ENCODE peak calls at places on chromosomes 6 and 20, in five cellular contexts. One of them, this sample, is unnamed.

GRCh38 chr20:25605146-25605545 is 18.7 kb downstream of the NANP start:
- DNase-seq in NCI-H1105 treated with DMSO at 0.1 percent for 48 hours: no peak
- DNase-seq in brain microvascular endothelial cell: no peak
- DNase-seq in posterior cingulate gyrus: no peak
- DNase-seq in SW 1271: no peak
- DNase-seq in this sample: no peak

GRCh38 chr6:124432632-124433031 is 529.6 kb upstream of the RNF217 start:
- DNase-seq in NCI-H1105 treated with DMSO at 0.1 percent for 48 hours: no peak
- DNase-seq in brain microvascular endothelial cell: no peak
- DNase-seq in posterior cingulate gyrus: no peak
- DNase-seq in SW 1271: no peak
- DNase-seq in this sample: no peak

GRCh38 chr20:57896563-57896962 is 186.7 kb upstream of the PMEPA1 start:
- DNase-seq in NCI-H1105 treated with DMSO at 0.1 percent for 48 hours: no peak
- DNase-seq in brain microvascular endothelial cell: no peak
- DNase-seq in posterior cingulate gyrus: peak
- DNase-seq in SW 1271: no peak
- DNase-seq in this sample: no peak

GRCh38 chr20:62141397-62142251 is 1.6 kb downstream of the PSMA7 start:
- DNase-seq in NCI-H1105 treated with DMSO at 0.1 percent for 48 hours: no peak
- DNase-seq in brain microvascular endothelial cell: no peak
- DNase-seq in posterior cingulate gyrus: no peak
- DNase-seq in SW 1271: no peak
- DNase-seq in this sample: no peak

GRCh38 chr6:120219339-120219738 is 869.8 kb upstream of the MAN1A1 start:
- DNase-seq in NCI-H1105 treated with DMSO at 0.1 percent for 48 hours: no peak
- DNase-seq in brain microvascular endothelial cell: no peak
- DNase-seq in posterior cingulate gyrus: no peak
- DNase-seq in SW 1271: no peak
- DNase-seq in this sample: no peak

GRCh38 chr6:33313709-33314514 is at the start of gene TAPBP:
- DNase-seq in NCI-H1105 treated with DMSO at 0.1 percent for 48 hours: peak
- DNase-seq in brain microvascular endothelial cell: peak
- DNase-seq in posterior cingulate gyrus: peak
- DNase-seq in SW 1271: peak
- DNase-seq in this sample: no peak

GRCh38 chr6:138817799-138818198 is 21.9 kb downstream of the ECT2L start:
- DNase-seq in NCI-H1105 treated with DMSO at 0.1 percent for 48 hours: peak
- DNase-seq in brain microvascular endothelial cell: peak
- DNase-seq in posterior cingulate gyrus: no peak
- DNase-seq in SW 1271: no peak
- DNase-seq in this sample: no peak

GRCh38 chr6:112936476-112936875 is 589.3 kb downstream of the RFPL4B start:
- DNase-seq in NCI-H1105 treated with DMSO at 0.1 percent for 48 hours: no peak
- DNase-seq in brain microvascular endothelial cell: no peak
- DNase-seq in posterior cingulate gyrus: no peak
- DNase-seq in SW 1271: no peak
- DNase-seq in this sample: no peak

GRCh38 chr6:22145294-22145693 is 151.5 kb downstream of the PRL start:
- DNase-seq in NCI-H1105 treated with DMSO at 0.1 percent for 48 hours: no peak
- DNase-seq in brain microvascular endothelial cell: no peak
- DNase-seq in posterior cingulate gyrus: no peak
- DNase-seq in SW 1271: no peak
- DNase-seq in this sample: no peak

GRCh38 chr6:43867246-43867645 is 97.2 kb downstream of the VEGFA start:
- DNase-seq in NCI-H1105 treated with DMSO at 0.1 percent for 48 hours: no peak
- DNase-seq in brain microvascular endothelial cell: no peak
- DNase-seq in posterior cingulate gyrus: peak
- DNase-seq in SW 1271: no peak
- DNase-seq in this sample: no peak

GRCh38 chr6:134235937-134236751 is 81.8 kb downstream of the SGK1 start:
- DNase-seq in NCI-H1105 treated with DMSO at 0.1 percent for 48 hours: no peak
- DNase-seq in brain microvascular endothelial cell: peak
- DNase-seq in posterior cingulate gyrus: no peak
- DNase-seq in SW 1271: peak
- DNase-seq in this sample: no peak

GRCh38 chr20:13883425-13883824 is 98.6 kb downstream of the NDUFAF5 start:
- DNase-seq in NCI-H1105 treated with DMSO at 0.1 percent for 48 hours: no peak
- DNase-seq in brain microvascular endothelial cell: no peak
- DNase-seq in posterior cingulate gyrus: no peak
- DNase-seq in SW 1271: no peak
- DNase-seq in this sample: no peak

GRCh38 chr6:17768881-17769280 is 62.2 kb upstream of the NUP153 start:
- DNase-seq in NCI-H1105 treated with DMSO at 0.1 percent for 48 hours: no peak
- DNase-seq in brain microvascular endothelial cell: no peak
- DNase-seq in posterior cingulate gyrus: no peak
- DNase-seq in SW 1271: no peak
- DNase-seq in this sample: no peak

GRCh38 chr6:33860706-33861474 is 57.1 kb upstream of the MLN start:
- DNase-seq in NCI-H1105 treated with DMSO at 0.1 percent for 48 hours: no peak
- DNase-seq in brain microvascular endothelial cell: no peak
- DNase-seq in posterior cingulate gyrus: no peak
- DNase-seq in SW 1271: no peak
- DNase-seq in this sample: no peak

GRCh38 chr20:9889270-9889981 is 50.5 kb upstream of the PAK5 start:
- DNase-seq in NCI-H1105 treated with DMSO at 0.1 percent for 48 hours: no peak
- DNase-seq in brain microvascular endothelial cell: no peak
- DNase-seq in posterior cingulate gyrus: no peak
- DNase-seq in SW 1271: peak
- DNase-seq in this sample: no peak

GRCh38 chr6:89048286-89048923 is 32.1 kb upstream of the PNRC1 start:
- DNase-seq in NCI-H1105 treated with DMSO at 0.1 percent for 48 hours: no peak
- DNase-seq in brain microvascular endothelial cell: no peak
- DNase-seq in posterior cingulate gyrus: no peak
- DNase-seq in SW 1271: no peak
- DNase-seq in this sample: no peak

GRCh38 chr6:144123836-144124235 is 26.5 kb upstream of the STX11 start:
- DNase-seq in NCI-H1105 treated with DMSO at 0.1 percent for 48 hours: no peak
- DNase-seq in brain microvascular endothelial cell: no peak
- DNase-seq in posterior cingulate gyrus: no peak
- DNase-seq in SW 1271: no peak
- DNase-seq in this sample: no peak

GRCh38 chr6:158284340-158285210 is 27.7 kb upstream of the TULP4 start:
- DNase-seq in NCI-H1105 treated with DMSO at 0.1 percent for 48 hours: no peak
- DNase-seq in brain microvascular endothelial cell: peak
- DNase-seq in posterior cingulate gyrus: no peak
- DNase-seq in SW 1271: peak
- DNase-seq in this sample: peak

GRCh38 chr6:7587631-7588100 is 2.3 kb upstream of the SNRNP48 start:
- DNase-seq in NCI-H1105 treated with DMSO at 0.1 percent for 48 hours: no peak
- DNase-seq in brain microvascular endothelial cell: peak
- DNase-seq in posterior cingulate gyrus: no peak
- DNase-seq in SW 1271: no peak
- DNase-seq in this sample: no peak

GRCh38 chr6:18247002-18247401 is 17.3 kb downstream of the DEK start:
- DNase-seq in NCI-H1105 treated with DMSO at 0.1 percent for 48 hours: no peak
- DNase-seq in brain microvascular endothelial cell: no peak
- DNase-seq in posterior cingulate gyrus: no peak
- DNase-seq in SW 1271: no peak
- DNase-seq in this sample: no peak

GRCh38 chr6:32867022-32867477 is 13.1 kb downstream of the PSMB9 start:
- DNase-seq in NCI-H1105 treated with DMSO at 0.1 percent for 48 hours: no peak
- DNase-seq in brain microvascular endothelial cell: no peak
- DNase-seq in posterior cingulate gyrus: no peak
- DNase-seq in SW 1271: no peak
- DNase-seq in this sample: no peak

GRCh38 chr6:13318821-13319220 is 9.5 kb downstream of the TBC1D7 start:
- DNase-seq in NCI-H1105 treated with DMSO at 0.1 percent for 48 hours: no peak
- DNase-seq in brain microvascular endothelial cell: no peak
- DNase-seq in posterior cingulate gyrus: no peak
- DNase-seq in SW 1271: no peak
- DNase-seq in this sample: no peak

GRCh38 chr6:70411948-70412796 is 1.1 kb upstream of the FAM135A start:
- DNase-seq in NCI-H1105 treated with DMSO at 0.1 percent for 48 hours: peak
- DNase-seq in brain microvascular endothelial cell: no peak
- DNase-seq in posterior cingulate gyrus: no peak
- DNase-seq in SW 1271: no peak
- DNase-seq in this sample: no peak

GRCh38 chr6:107075951-107076381 is 39.3 kb downstream of the BEND3 start:
- DNase-seq in NCI-H1105 treated with DMSO at 0.1 percent for 48 hours: no peak
- DNase-seq in brain microvascular endothelial cell: no peak
- DNase-seq in posterior cingulate gyrus: peak
- DNase-seq in SW 1271: no peak
- DNase-seq in this sample: no peak

GRCh38 chr20:33313686-33314314 is 30.8 kb downstream of the BPIFB1 start:
- DNase-seq in NCI-H1105 treated with DMSO at 0.1 percent for 48 hours: no peak
- DNase-seq in brain microvascular endothelial cell: no peak
- DNase-seq in posterior cingulate gyrus: peak
- DNase-seq in SW 1271: no peak
- DNase-seq in this sample: no peak

GRCh38 chr6:165519316-165519715 is 143.7 kb downstream of the PDE10A start:
- DNase-seq in NCI-H1105 treated with DMSO at 0.1 percent for 48 hours: no peak
- DNase-seq in brain microvascular endothelial cell: no peak
- DNase-seq in posterior cingulate gyrus: no peak
- DNase-seq in SW 1271: no peak
- DNase-seq in this sample: no peak

GRCh38 chr20:63073738-63074065 is 66.9 kb upstream of the BHLHE23 start:
- DNase-seq in NCI-H1105 treated with DMSO at 0.1 percent for 48 hours: no peak
- DNase-seq in brain microvascular endothelial cell: no peak
- DNase-seq in posterior cingulate gyrus: no peak
- DNase-seq in SW 1271: no peak
- DNase-seq in this sample: no peak

GRCh38 chr6:56482525-56482924 is 160.2 kb downstream of the DST start:
- DNase-seq in NCI-H1105 treated with DMSO at 0.1 percent for 48 hours: no peak
- DNase-seq in brain microvascular endothelial cell: no peak
- DNase-seq in posterior cingulate gyrus: no peak
- DNase-seq in SW 1271: no peak
- DNase-seq in this sample: no peak

GRCh38 chr20:36128463-36129176 is 25.9 kb upstream of the EPB41L1 start:
- DNase-seq in NCI-H1105 treated with DMSO at 0.1 percent for 48 hours: no peak
- DNase-seq in brain microvascular endothelial cell: peak
- DNase-seq in posterior cingulate gyrus: peak
- DNase-seq in SW 1271: peak
- DNase-seq in this sample: no peak

This sample was measured in substantia nigra.